ENCODE peak calls at places on chromosome 20, in four cellular contexts. X is cardiac muscle cell; V is CD8-positive, alpha-beta memory T cell; H is stomach. A is an unnamed sample.

GRCh38 chr20:25750765-25751696 is 54.4 kb upstream of the ZNF337 start:
- DNase-seq in X (peak; percentile 68), V (peak; percentile 56), H (peak; percentile 58), A (no peak)

GRCh38 chr20:46150982-46151381 is 32.9 kb downstream of the CD40 start:
- DNase-seq in V (no peak), H (no peak), X (no peak), A (no peak)

GRCh38 chr20:20492521-20493334 is 124.8 kb downstream of the INSM1 start:
- DNase-seq in X (peak; percentile 22), H (peak; percentile 42), V (no peak), A (no peak)

GRCh38 chr20:23269954-23270353 is 80.6 kb upstream of the NXT1 start:
- DNase-seq in X (peak; percentile 36), V (no peak), H (no peak), A (no peak)

GRCh38 chr20:1185316-1185741 is 548 bp upstream of the TMEM74B start:
- DNase-seq in X (no peak), H (no peak), V (no peak), A (no peak)

GRCh38 chr20:17525650-17526049 is 5.5 kb downstream of the BFSP1 start:
- DNase-seq in X (peak; percentile 47), H (peak; percentile 32), V (no peak), A (no peak)

GRCh38 chr20:41072099-41072798 is 43.6 kb downstream of the TOP1 start:
- DNase-seq in X (peak; percentile 89), H (no peak), V (no peak), A (no peak)

GRCh38 chr20:15760217-15760567 is 813.1 kb downstream of the KIF16B start:
- DNase-seq in H (no peak), V (no peak), X (no peak), A (no peak)

GRCh38 chr20:48550814-48551213 is 277.0 kb downstream of the PREX1 start:
- DNase-seq in X (no peak), H (no peak), V (no peak), A (no peak)

GRCh38 chr20:58271596-58272460 is 37.7 kb upstream of the RAB22A start:
- DNase-seq in V (no peak), H (no peak), X (no peak), A (no peak)

GRCh38 chr20:17536944-17537444 is 5.8 kb upstream of the BFSP1 start:
- DNase-seq in X (peak; percentile 86), H (peak; percentile 76), V (peak; percentile 60), A (no peak)

GRCh38 chr20:64109831-64110391 is 2.5 kb upstream of the NPBWR2 start:
- DNase-seq in V (no peak), X (no peak), H (peak; percentile 22), A (no peak)

GRCh38 chr20:25256226-25256859 is 8.5 kb downstream of the PYGB start:
- DNase-seq in H (no peak), V (no peak), X (peak; percentile 54), A (no peak)

GRCh38 chr20:62587757-62588402 is 54.4 kb upstream of the SLCO4A1 start:
- DNase-seq in H (no peak), X (peak; percentile 24), V (no peak), A (no peak)

GRCh38 chr20:63943007-63943807 is 13.0 kb downstream of the UCKL1 start:
- DNase-seq in V (no peak), X (no peak), H (no peak), A (no peak)

GRCh38 chr20:3311623-3312022 is 72.6 kb upstream of the SLC4A11 start:
- DNase-seq in V (no peak), X (no peak), H (peak; percentile 30), A (no peak)

GRCh38 chr20:9407805-9408421 is 106.5 kb upstream of the LAMP5 start:
- DNase-seq in V (no peak), H (peak; percentile 69), X (peak; percentile 80), A (peak; percentile 64)

GRCh38 chr20:50285376-50286173 is 94.9 kb downstream of the CEBPB start:
- DNase-seq in H (no peak), X (peak; percentile 81), V (no peak), A (no peak)

GRCh38 chr20:4666001-4666470 is 55.7 kb upstream of the PRND start:
- DNase-seq in X (peak; percentile 59), H (no peak), V (no peak), A (no peak)

GRCh38 chr20:3172933-3173581 is at the start of gene LZTS3:
- DNase-seq in H (peak; percentile 71), X (peak; percentile 57), V (peak; percentile 90), A (peak; percentile 67)

GRCh38 chr20:11919046-11919445 is 1.4 kb downstream of the BTBD3 start:
- DNase-seq in X (peak; percentile 36), V (no peak), H (peak; percentile 70), A (no peak)

GRCh38 chr20:17995967-17996819 is 27.4 kb downstream of the MGME1 start:
- DNase-seq in H (no peak), X (peak; percentile 79), V (peak; percentile 56), A (no peak)

GRCh38 chr20:16806886-16807285 is 58.7 kb downstream of the OTOR start:
- DNase-seq in X (no peak), V (no peak), H (no peak), A (no peak)

GRCh38 chr20:57391439-57392129 is 388 bp downstream of the RBM38 start:
- DNase-seq in X (peak; percentile 15), H (peak; percentile 31), V (peak; percentile 39), A (no peak)

DNA sequence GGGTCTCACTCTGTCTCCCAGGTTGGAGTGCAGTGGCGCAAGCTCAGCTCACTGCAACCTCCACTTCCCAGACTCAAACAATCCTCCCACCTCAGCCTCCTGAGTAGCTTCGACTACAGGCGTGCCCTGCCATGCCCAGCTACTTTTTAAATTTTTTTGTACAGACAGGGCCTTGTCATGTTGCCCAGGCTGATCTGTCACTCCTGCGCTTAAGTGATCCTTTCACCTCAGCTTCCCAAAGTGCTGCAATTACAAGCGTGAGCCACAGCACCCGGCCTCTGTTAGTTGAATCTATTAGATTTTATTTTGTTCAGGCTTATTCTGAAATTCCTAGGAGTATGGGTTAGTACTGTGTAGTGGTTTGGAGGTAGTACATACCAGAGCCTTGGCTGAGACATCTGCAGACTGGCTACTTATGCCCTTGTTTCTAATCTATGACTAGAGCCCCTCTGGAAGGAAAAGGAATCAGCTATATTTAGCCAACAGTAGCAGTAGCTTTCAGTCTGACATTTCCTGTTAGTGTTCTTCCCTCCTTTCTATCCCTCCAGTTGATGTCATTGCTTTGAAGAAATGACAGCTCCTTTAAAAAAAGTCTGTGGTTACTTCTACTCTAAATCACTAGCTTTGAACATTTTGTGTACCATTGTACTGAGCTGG is 74.4 kb downstream of the ITCH start:
- DNase-seq in X (peak; percentile 72), V (no peak), H (no peak), A (no peak)
- H3K27ac ChIP-seq in X (peak overlapping the region; percentile 93), V (no peak overlapping the region), H (no peak overlapping the region), A (no peak overlapping the region)

DNA sequence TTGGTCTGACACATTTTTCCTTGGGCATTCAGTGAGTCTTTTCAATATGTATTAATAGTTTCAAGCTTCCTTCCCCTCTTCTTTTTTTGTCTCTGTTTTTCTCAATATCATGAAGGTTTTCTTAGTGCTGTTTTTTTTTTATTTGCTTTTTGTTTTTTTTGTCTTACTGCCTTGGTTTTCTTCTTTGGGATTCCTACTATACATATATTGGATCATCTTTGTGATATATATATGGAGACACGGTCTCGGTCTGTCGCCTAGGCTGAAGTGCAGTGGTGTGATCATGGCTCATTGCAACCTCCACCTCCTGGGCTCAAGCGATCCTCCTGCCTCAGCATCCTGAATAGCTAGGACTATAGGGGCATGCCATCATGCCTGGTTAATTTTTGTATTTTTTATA is 43.8 kb downstream of the NCOA3 start:
- DNase-seq in V (no peak), X (no peak), H (no peak), A (no peak)
- H3K27ac ChIP-seq in V (no peak overlapping the region), X (no peak overlapping the region), H (no peak overlapping the region), A (no peak overlapping the region)

GRCh38 chr20:52207020-52207810 is 15.6 kb upstream of the ZFP64 start:
- DNase-seq in H (no peak), V (no peak), X (no peak), A (no peak)
- H3K27ac ChIP-seq in H (no peak overlapping the region), V (no peak overlapping the region), X (no peak overlapping the region), A (no peak overlapping the region)

GRCh38 chr20:60131375-60131774 is 173.2 kb downstream of the CDH26 start:
- DNase-seq in H (no peak), V (no peak), X (no peak), A (no peak)

GRCh38 chr20:60123096-60123495 is 164.9 kb downstream of the CDH26 start:
- DNase-seq in H (no peak), X (no peak), V (no peak), A (no peak)

GRCh38 chr20:60125521-60125920 is 167.3 kb downstream of the CDH26 start:
- DNase-seq in X (no peak), V (no peak), H (no peak), A (no peak)

GRCh38 chr20:60123652-60124051 is 165.4 kb downstream of the CDH26 start:
- DNase-seq in X (no peak), H (no peak), V (no peak), A (no peak)

GRCh38 chr20:60126975-60127374 is 168.8 kb downstream of the CDH26 start:
- DNase-seq in V (no peak), X (no peak), H (no peak), A (no peak)
- H3K27ac ChIP-seq in V (no peak overlapping the region), X (no peak overlapping the region), H (no peak overlapping the region), A (no peak overlapping the region)